ENCODE peak calls at places on chromosomes 7 and 10, in nine cellular contexts. One of them, this sample, is unnamed.
A peak's percentile ranks its signal among the peaks of the same experiment; 100 is the strongest.

GRCh38 chr7:151038951-151039849 is 9.1 kb upstream of the ASIC3 start:
- DNase-seq in retina: no peak
- DNase-seq in EH: peak; percentile 97
- DNase-seq in NCI-H2029: peak; percentile 22
- DNase-seq in NCI-H2081: no peak
- DNase-seq in non-pigmented ciliary epithelial cell: peak; percentile 75
- DNase-seq in fibroblast of lung: peak; percentile 96
- DNase-seq in stimulated activated CD4-positive, alpha-beta T cell treated with anti-CD3 and anti-CD28 coated beads, Interleukin-1b, Interleukin-23, amount 100 ng/mL, for 1 hour: peak; percentile 35
- DNase-seq in GM03348: peak; percentile 88
- DNase-seq in this sample: no peak

GRCh38 chr10:8418631-8419030 is 364.1 kb downstream of the GATA3 start:
- DNase-seq in retina: no peak
- DNase-seq in EH: peak; percentile 83
- DNase-seq in NCI-H2029: no peak
- DNase-seq in NCI-H2081: no peak
- DNase-seq in non-pigmented ciliary epithelial cell: no peak
- DNase-seq in fibroblast of lung: peak; percentile 97
- DNase-seq in stimulated activated CD4-positive, alpha-beta T cell treated with anti-CD3 and anti-CD28 coated beads, Interleukin-1b, Interleukin-23, amount 100 ng/mL, for 1 hour: no peak
- DNase-seq in GM03348: peak; percentile 37
- DNase-seq in this sample: no peak

GRCh38 chr7:143005632-143006260 is 21.2 kb downstream of the OR9A2 start:
- DNase-seq in retina: no peak
- DNase-seq in EH: peak; percentile 44
- DNase-seq in NCI-H2029: no peak
- DNase-seq in NCI-H2081: no peak
- DNase-seq in non-pigmented ciliary epithelial cell: no peak
- DNase-seq in fibroblast of lung: no peak
- DNase-seq in stimulated activated CD4-positive, alpha-beta T cell treated with anti-CD3 and anti-CD28 coated beads, Interleukin-1b, Interleukin-23, amount 100 ng/mL, for 1 hour: no peak
- DNase-seq in GM03348: no peak
- DNase-seq in this sample: no peak

GRCh38 chr7:44323381-44324203 is 1.8 kb downstream of the CAMK2B start:
- DNase-seq in retina: no peak
- DNase-seq in EH: no peak
- DNase-seq in NCI-H2029: no peak
- DNase-seq in NCI-H2081: no peak
- DNase-seq in non-pigmented ciliary epithelial cell: no peak
- DNase-seq in fibroblast of lung: no peak
- DNase-seq in stimulated activated CD4-positive, alpha-beta T cell treated with anti-CD3 and anti-CD28 coated beads, Interleukin-1b, Interleukin-23, amount 100 ng/mL, for 1 hour: no peak
- DNase-seq in GM03348: no peak
- DNase-seq in this sample: no peak

GRCh38 chr7:43781726-43782607 is 23.5 kb downstream of the BLVRA start:
- DNase-seq in retina: no peak
- DNase-seq in EH: peak; percentile 85
- DNase-seq in NCI-H2029: no peak
- DNase-seq in NCI-H2081: no peak
- DNase-seq in non-pigmented ciliary epithelial cell: no peak
- DNase-seq in fibroblast of lung: peak; percentile 62
- DNase-seq in stimulated activated CD4-positive, alpha-beta T cell treated with anti-CD3 and anti-CD28 coated beads, Interleukin-1b, Interleukin-23, amount 100 ng/mL, for 1 hour: no peak
- DNase-seq in GM03348: peak; percentile 74
- DNase-seq in this sample: no peak

GRCh38 chr7:146902728-146903127 is 786.1 kb downstream of the CNTNAP2 start:
- DNase-seq in retina: no peak
- DNase-seq in EH: no peak
- DNase-seq in NCI-H2029: no peak
- DNase-seq in NCI-H2081: no peak
- DNase-seq in non-pigmented ciliary epithelial cell: no peak
- DNase-seq in fibroblast of lung: no peak
- DNase-seq in stimulated activated CD4-positive, alpha-beta T cell treated with anti-CD3 and anti-CD28 coated beads, Interleukin-1b, Interleukin-23, amount 100 ng/mL, for 1 hour: no peak
- DNase-seq in GM03348: no peak
- DNase-seq in this sample: no peak

GRCh38 chr7:117730404-117730803 is 142.8 kb downstream of the CTTNBP2 start:
- DNase-seq in retina: no peak
- DNase-seq in EH: no peak
- DNase-seq in NCI-H2029: no peak
- DNase-seq in NCI-H2081: no peak
- DNase-seq in non-pigmented ciliary epithelial cell: no peak
- DNase-seq in fibroblast of lung: no peak
- DNase-seq in stimulated activated CD4-positive, alpha-beta T cell treated with anti-CD3 and anti-CD28 coated beads, Interleukin-1b, Interleukin-23, amount 100 ng/mL, for 1 hour: no peak
- DNase-seq in GM03348: no peak
- DNase-seq in this sample: no peak

GRCh38 chr7:27150568-27151340 is 1.6 kb downstream of the HOXA3 start:
- DNase-seq in retina: peak; percentile 92
- DNase-seq in EH: peak; percentile 84
- DNase-seq in NCI-H2029: no peak
- DNase-seq in NCI-H2081: peak; percentile 72
- DNase-seq in non-pigmented ciliary epithelial cell: no peak
- DNase-seq in fibroblast of lung: peak; percentile 47
- DNase-seq in stimulated activated CD4-positive, alpha-beta T cell treated with anti-CD3 and anti-CD28 coated beads, Interleukin-1b, Interleukin-23, amount 100 ng/mL, for 1 hour: peak; percentile 29
- DNase-seq in GM03348: peak; percentile 91
- DNase-seq in this sample: peak; percentile 87

GRCh38 chr10:6072215-6072941 is 10.2 kb upstream of the IL2RA start:
- DNase-seq in retina: no peak
- DNase-seq in EH: no peak
- DNase-seq in NCI-H2029: no peak
- DNase-seq in NCI-H2081: no peak
- DNase-seq in non-pigmented ciliary epithelial cell: no peak
- DNase-seq in fibroblast of lung: no peak
- DNase-seq in stimulated activated CD4-positive, alpha-beta T cell treated with anti-CD3 and anti-CD28 coated beads, Interleukin-1b, Interleukin-23, amount 100 ng/mL, for 1 hour: no peak
- DNase-seq in GM03348: no peak
- DNase-seq in this sample: no peak

GRCh38 chr7:3436112-3436511 is 135.1 kb downstream of the SDK1 start:
- DNase-seq in retina: no peak
- DNase-seq in EH: no peak
- DNase-seq in NCI-H2029: no peak
- DNase-seq in NCI-H2081: no peak
- DNase-seq in non-pigmented ciliary epithelial cell: no peak
- DNase-seq in fibroblast of lung: no peak
- DNase-seq in stimulated activated CD4-positive, alpha-beta T cell treated with anti-CD3 and anti-CD28 coated beads, Interleukin-1b, Interleukin-23, amount 100 ng/mL, for 1 hour: no peak
- DNase-seq in GM03348: no peak
- DNase-seq in this sample: no peak

GRCh38 chr7:100719523-100720319 is 547 bp upstream of the EPO start:
- DNase-seq in retina: no peak
- DNase-seq in EH: peak; percentile 69
- DNase-seq in NCI-H2029: no peak
- DNase-seq in NCI-H2081: no peak
- DNase-seq in non-pigmented ciliary epithelial cell: no peak
- DNase-seq in fibroblast of lung: peak; percentile 42
- DNase-seq in stimulated activated CD4-positive, alpha-beta T cell treated with anti-CD3 and anti-CD28 coated beads, Interleukin-1b, Interleukin-23, amount 100 ng/mL, for 1 hour: no peak
- DNase-seq in GM03348: no peak
- DNase-seq in this sample: no peak

GRCh38 chr10:131996508-131997365 is 15.0 kb upstream of the BNIP3 start:
- DNase-seq in retina: no peak
- DNase-seq in EH: no peak
- DNase-seq in NCI-H2029: peak; percentile 37
- DNase-seq in NCI-H2081: no peak
- DNase-seq in non-pigmented ciliary epithelial cell: no peak
- DNase-seq in fibroblast of lung: no peak
- DNase-seq in stimulated activated CD4-positive, alpha-beta T cell treated with anti-CD3 and anti-CD28 coated beads, Interleukin-1b, Interleukin-23, amount 100 ng/mL, for 1 hour: no peak
- DNase-seq in GM03348: no peak
- DNase-seq in this sample: no peak

GRCh38 chr10:6507311-6507710 is 72.8 kb downstream of the PRKCQ start:
- DNase-seq in retina: no peak
- DNase-seq in EH: no peak
- DNase-seq in NCI-H2029: no peak
- DNase-seq in NCI-H2081: no peak
- DNase-seq in non-pigmented ciliary epithelial cell: no peak
- DNase-seq in fibroblast of lung: no peak
- DNase-seq in stimulated activated CD4-positive, alpha-beta T cell treated with anti-CD3 and anti-CD28 coated beads, Interleukin-1b, Interleukin-23, amount 100 ng/mL, for 1 hour: no peak
- DNase-seq in GM03348: no peak
- DNase-seq in this sample: peak; percentile 5

GRCh38 chr7:6273917-6274630 is 1.6 kb upstream of the CYTH3 start:
- DNase-seq in retina: no peak
- DNase-seq in EH: no peak
- DNase-seq in NCI-H2029: no peak
- DNase-seq in NCI-H2081: no peak
- DNase-seq in non-pigmented ciliary epithelial cell: no peak
- DNase-seq in fibroblast of lung: no peak
- DNase-seq in stimulated activated CD4-positive, alpha-beta T cell treated with anti-CD3 and anti-CD28 coated beads, Interleukin-1b, Interleukin-23, amount 100 ng/mL, for 1 hour: no peak
- DNase-seq in GM03348: no peak
- DNase-seq in this sample: no peak

GRCh38 chr10:44024351-44025116 is 360.4 kb downstream of the CXCL12 start:
- DNase-seq in retina: no peak
- DNase-seq in EH: peak; percentile 18
- DNase-seq in NCI-H2029: no peak
- DNase-seq in NCI-H2081: no peak
- DNase-seq in non-pigmented ciliary epithelial cell: no peak
- DNase-seq in fibroblast of lung: no peak
- DNase-seq in stimulated activated CD4-positive, alpha-beta T cell treated with anti-CD3 and anti-CD28 coated beads, Interleukin-1b, Interleukin-23, amount 100 ng/mL, for 1 hour: no peak
- DNase-seq in GM03348: no peak
- DNase-seq in this sample: no peak

GRCh38 chr10:1938317-1938716 is 201.0 kb upstream of the ADARB2 start:
- DNase-seq in retina: no peak
- DNase-seq in EH: no peak
- DNase-seq in NCI-H2029: no peak
- DNase-seq in NCI-H2081: no peak
- DNase-seq in non-pigmented ciliary epithelial cell: no peak
- DNase-seq in fibroblast of lung: no peak
- DNase-seq in stimulated activated CD4-positive, alpha-beta T cell treated with anti-CD3 and anti-CD28 coated beads, Interleukin-1b, Interleukin-23, amount 100 ng/mL, for 1 hour: peak; percentile 18
- DNase-seq in GM03348: no peak
- DNase-seq in this sample: no peak

GRCh38 chr7:34869016-34869415 is 168.3 kb downstream of the DPY19L1 start:
- DNase-seq in retina: no peak
- DNase-seq in EH: no peak
- DNase-seq in NCI-H2029: no peak
- DNase-seq in NCI-H2081: no peak
- DNase-seq in non-pigmented ciliary epithelial cell: no peak
- DNase-seq in fibroblast of lung: no peak
- DNase-seq in stimulated activated CD4-positive, alpha-beta T cell treated with anti-CD3 and anti-CD28 coated beads, Interleukin-1b, Interleukin-23, amount 100 ng/mL, for 1 hour: no peak
- DNase-seq in GM03348: no peak
- DNase-seq in this sample: no peak

GRCh38 chr10:2990764-2991163 is 76.6 kb upstream of the PFKP start:
- DNase-seq in retina: no peak
- DNase-seq in EH: no peak
- DNase-seq in NCI-H2029: no peak
- DNase-seq in NCI-H2081: peak; percentile 39
- DNase-seq in non-pigmented ciliary epithelial cell: no peak
- DNase-seq in fibroblast of lung: no peak
- DNase-seq in stimulated activated CD4-positive, alpha-beta T cell treated with anti-CD3 and anti-CD28 coated beads, Interleukin-1b, Interleukin-23, amount 100 ng/mL, for 1 hour: no peak
- DNase-seq in GM03348: no peak
- DNase-seq in this sample: no peak

GRCh38 chr7:106732045-106732444 is 71.1 kb upstream of the CCDC71L start:
- DNase-seq in retina: no peak
- DNase-seq in EH: no peak
- DNase-seq in NCI-H2029: no peak
- DNase-seq in NCI-H2081: no peak
- DNase-seq in non-pigmented ciliary epithelial cell: no peak
- DNase-seq in fibroblast of lung: no peak
- DNase-seq in stimulated activated CD4-positive, alpha-beta T cell treated with anti-CD3 and anti-CD28 coated beads, Interleukin-1b, Interleukin-23, amount 100 ng/mL, for 1 hour: no peak
- DNase-seq in GM03348: no peak
- DNase-seq in this sample: no peak

GRCh38 chr10:12847361-12847975 is 154.0 kb downstream of the CCDC3 start:
- DNase-seq in retina: no peak
- DNase-seq in EH: no peak
- DNase-seq in NCI-H2029: no peak
- DNase-seq in NCI-H2081: no peak
- DNase-seq in non-pigmented ciliary epithelial cell: no peak
- DNase-seq in fibroblast of lung: no peak
- DNase-seq in stimulated activated CD4-positive, alpha-beta T cell treated with anti-CD3 and anti-CD28 coated beads, Interleukin-1b, Interleukin-23, amount 100 ng/mL, for 1 hour: no peak
- DNase-seq in GM03348: no peak
- DNase-seq in this sample: no peak

GRCh38 chr10:34116780-34117179 is 698.3 kb downstream of the PARD3 start:
- DNase-seq in retina: no peak
- DNase-seq in EH: no peak
- DNase-seq in NCI-H2029: no peak
- DNase-seq in NCI-H2081: no peak
- DNase-seq in non-pigmented ciliary epithelial cell: no peak
- DNase-seq in fibroblast of lung: no peak
- DNase-seq in stimulated activated CD4-positive, alpha-beta T cell treated with anti-CD3 and anti-CD28 coated beads, Interleukin-1b, Interleukin-23, amount 100 ng/mL, for 1 hour: no peak
- DNase-seq in GM03348: no peak
- DNase-seq in this sample: no peak

GRCh38 chr7:123355576-123356195 is 155.9 kb upstream of the SLC13A1 start:
- DNase-seq in retina: no peak
- DNase-seq in EH: no peak
- DNase-seq in NCI-H2029: no peak
- DNase-seq in NCI-H2081: no peak
- DNase-seq in non-pigmented ciliary epithelial cell: no peak
- DNase-seq in fibroblast of lung: peak; percentile 11
- DNase-seq in stimulated activated CD4-positive, alpha-beta T cell treated with anti-CD3 and anti-CD28 coated beads, Interleukin-1b, Interleukin-23, amount 100 ng/mL, for 1 hour: no peak
- DNase-seq in GM03348: no peak
- DNase-seq in this sample: no peak

GRCh38 chr7:134009314-134010109 is 117.6 kb upstream of the LRGUK start:
- DNase-seq in retina: no peak
- DNase-seq in EH: no peak
- DNase-seq in NCI-H2029: no peak
- DNase-seq in NCI-H2081: no peak
- DNase-seq in non-pigmented ciliary epithelial cell: no peak
- DNase-seq in fibroblast of lung: no peak
- DNase-seq in stimulated activated CD4-positive, alpha-beta T cell treated with anti-CD3 and anti-CD28 coated beads, Interleukin-1b, Interleukin-23, amount 100 ng/mL, for 1 hour: no peak
- DNase-seq in GM03348: no peak
- DNase-seq in this sample: no peak

GRCh38 chr10:124220971-124221355 is 127.6 kb upstream of the CHST15 start:
- DNase-seq in retina: no peak
- DNase-seq in EH: no peak
- DNase-seq in NCI-H2029: no peak
- DNase-seq in NCI-H2081: no peak
- DNase-seq in non-pigmented ciliary epithelial cell: no peak
- DNase-seq in fibroblast of lung: no peak
- DNase-seq in stimulated activated CD4-positive, alpha-beta T cell treated with anti-CD3 and anti-CD28 coated beads, Interleukin-1b, Interleukin-23, amount 100 ng/mL, for 1 hour: no peak
- DNase-seq in GM03348: no peak
- DNase-seq in this sample: no peak

GRCh38 chr7:104264281-104264680 is 56.5 kb upstream of the ORC5 start:
- DNase-seq in retina: no peak
- DNase-seq in EH: peak; percentile 20
- DNase-seq in NCI-H2029: no peak
- DNase-seq in NCI-H2081: no peak
- DNase-seq in non-pigmented ciliary epithelial cell: no peak
- DNase-seq in fibroblast of lung: peak; percentile 57
- DNase-seq in stimulated activated CD4-positive, alpha-beta T cell treated with anti-CD3 and anti-CD28 coated beads, Interleukin-1b, Interleukin-23, amount 100 ng/mL, for 1 hour: no peak
- DNase-seq in GM03348: no peak
- DNase-seq in this sample: no peak

GRCh38 chr7:28988818-28989595 is 30.9 kb upstream of the TRIL start:
- DNase-seq in retina: no peak
- DNase-seq in EH: peak; percentile 99
- DNase-seq in NCI-H2029: no peak
- DNase-seq in NCI-H2081: no peak
- DNase-seq in non-pigmented ciliary epithelial cell: peak; percentile 64
- DNase-seq in fibroblast of lung: peak; percentile 98
- DNase-seq in stimulated activated CD4-positive, alpha-beta T cell treated with anti-CD3 and anti-CD28 coated beads, Interleukin-1b, Interleukin-23, amount 100 ng/mL, for 1 hour: no peak
- DNase-seq in GM03348: peak; percentile 64
- DNase-seq in this sample: no peak

GRCh38 chr10:42983595-42983990 is 93.3 kb upstream of the RET start:
- DNase-seq in retina: no peak
- DNase-seq in EH: no peak
- DNase-seq in NCI-H2029: no peak
- DNase-seq in NCI-H2081: no peak
- DNase-seq in non-pigmented ciliary epithelial cell: no peak
- DNase-seq in fibroblast of lung: no peak
- DNase-seq in stimulated activated CD4-positive, alpha-beta T cell treated with anti-CD3 and anti-CD28 coated beads, Interleukin-1b, Interleukin-23, amount 100 ng/mL, for 1 hour: no peak
- DNase-seq in GM03348: no peak
- DNase-seq in this sample: no peak

GRCh38 chr7:33952824-33953223 is 47.5 kb downstream of the BMPER start:
- DNase-seq in retina: no peak
- DNase-seq in EH: peak; percentile 87
- DNase-seq in NCI-H2029: no peak
- DNase-seq in NCI-H2081: no peak
- DNase-seq in non-pigmented ciliary epithelial cell: no peak
- DNase-seq in fibroblast of lung: peak; percentile 74
- DNase-seq in stimulated activated CD4-positive, alpha-beta T cell treated with anti-CD3 and anti-CD28 coated beads, Interleukin-1b, Interleukin-23, amount 100 ng/mL, for 1 hour: no peak
- DNase-seq in GM03348: no peak
- DNase-seq in this sample: no peak

GRCh38 chr7:82755705-82756551 is 312.4 kb upstream of the CACNA2D1 start:
- DNase-seq in retina: no peak
- DNase-seq in EH: peak; percentile 81
- DNase-seq in NCI-H2029: no peak
- DNase-seq in NCI-H2081: no peak
- DNase-seq in non-pigmented ciliary epithelial cell: peak; percentile 32
- DNase-seq in fibroblast of lung: peak; percentile 79
- DNase-seq in stimulated activated CD4-positive, alpha-beta T cell treated with anti-CD3 and anti-CD28 coated beads, Interleukin-1b, Interleukin-23, amount 100 ng/mL, for 1 hour: no peak
- DNase-seq in GM03348: peak; percentile 29
- DNase-seq in this sample: no peak

GRCh38 chr10:95963202-95963991 is 55.6 kb downstream of the CC2D2B start:
- DNase-seq in retina: no peak
- DNase-seq in EH: no peak
- DNase-seq in NCI-H2029: no peak
- DNase-seq in NCI-H2081: no peak
- DNase-seq in non-pigmented ciliary epithelial cell: no peak
- DNase-seq in fibroblast of lung: no peak
- DNase-seq in stimulated activated CD4-positive, alpha-beta T cell treated with anti-CD3 and anti-CD28 coated beads, Interleukin-1b, Interleukin-23, amount 100 ng/mL, for 1 hour: no peak
- DNase-seq in GM03348: no peak
- DNase-seq in this sample: no peak

GRCh38 chr7:37344886-37345579 is 103.6 kb downstream of the ELMO1 start:
- DNase-seq in retina: no peak
- DNase-seq in EH: no peak
- DNase-seq in NCI-H2029: no peak
- DNase-seq in NCI-H2081: peak; percentile 36
- DNase-seq in non-pigmented ciliary epithelial cell: no peak
- DNase-seq in fibroblast of lung: no peak
- DNase-seq in stimulated activated CD4-positive, alpha-beta T cell treated with anti-CD3 and anti-CD28 coated beads, Interleukin-1b, Interleukin-23, amount 100 ng/mL, for 1 hour: no peak
- DNase-seq in GM03348: no peak
- DNase-seq in this sample: no peak

This sample was measured in C1 segment of cervical spinal cord.